ENCODE peak calls at places on chromosomes 5 and 9, in four cellular contexts. H is mucosa of descending colon; J is Right ventricle myocardium superior; K is activated effector memory CD4-positive, alpha-beta T cell treated with Interleukin-2 at 50 U/mL for 16 hours. E is an unnamed sample.

GRCh38 chr5:122805481-122805880 is 30.6 kb downstream of the SNX2 start:
- DNase-seq in J (no peak), K (no peak), H (no peak), E (no peak)

GRCh38 chr5:115170128-115170923 is 618 bp upstream of the TRIM36 start:
- DNase-seq in J (peak), K (no peak), H (no peak), E (peak)

GRCh38 chr9:35350212-35350611 is 139.7 kb upstream of the RUSC2 start:
- DNase-seq in H (no peak), J (no peak), K (no peak), E (no peak)

GRCh38 chr5:499233-500209 is 24.7 kb downstream of the SLC9A3 start:
- DNase-seq in H (no peak), K (no peak), J (no peak), E (peak)

GRCh38 chr9:1429328-1429727 is 379.2 kb downstream of the DMRT2 start:
- DNase-seq in H (peak), J (no peak), K (no peak), E (no peak)

GRCh38 chr5:10250804-10251276 is 760 bp downstream of the CCT5 start:
- DNase-seq in H (no peak), K (peak), J (no peak), E (no peak)

GRCh38 chr5:76257225-76257833 is 145.8 kb upstream of the IQGAP2 start:
- DNase-seq in H (no peak), J (no peak), K (no peak), E (no peak)

GRCh38 chr9:34688329-34689161 is 2.5 kb downstream of the CCL19 start:
- DNase-seq in H (no peak), K (no peak), J (no peak), E (no peak)

GRCh38 chr5:81506900-81507588 is 113.1 kb upstream of the ACOT12 start:
- DNase-seq in J (no peak), K (no peak), H (no peak), E (peak)

GRCh38 chr9:113709721-113710120 is 166.4 kb upstream of the ZNF618 start:
- DNase-seq in H (no peak), J (no peak), K (no peak), E (no peak)

GRCh38 chr9:76717611-76718010 is 46.6 kb upstream of the PCA3 start:
- DNase-seq in J (no peak), K (no peak), H (no peak), E (no peak)

GRCh38 chr5:4868140-4868735 is 271.9 kb upstream of the ADAMTS16 start:
- DNase-seq in H (peak), K (no peak), J (peak), E (peak)

GRCh38 chr5:174935854-174936474 is 211.6 kb downstream of the MSX2 start:
- DNase-seq in H (peak), J (peak), K (peak), E (peak)

GRCh38 chr5:124524552-124525232 is 221.7 kb downstream of the ZNF608 start:
- DNase-seq in J (no peak), K (no peak), H (no peak), E (peak)

GRCh38 chr9:107044872-107045271 is 181.9 kb downstream of the ZNF462 start:
- DNase-seq in J (no peak), K (no peak), H (peak), E (no peak)

GRCh38 chr9:89549031-89549644 is 51.2 kb upstream of the SEMA4D start:
- DNase-seq in K (peak), J (peak), H (peak), E (peak)

GRCh38 chr5:1901983-1902382 is 19.3 kb upstream of the IRX4 start:
- DNase-seq in J (no peak), K (no peak), H (no peak), E (no peak)

GRCh38 chr9:34809504-34810186 is 99.7 kb upstream of the CCL21 start:
- DNase-seq in H (peak), K (no peak), J (peak), E (no peak)

GRCh38 chr9:126830827-126831226 is 26.0 kb downstream of the ZBTB43 start:
- DNase-seq in K (no peak), J (no peak), H (no peak), E (no peak)

GRCh38 chr9:107263289-107263688 is 19.8 kb upstream of the RAD23B start:
- DNase-seq in K (no peak), H (no peak), J (no peak), E (no peak)

GRCh38 chr9:99004717-99005460 is 61.2 kb downstream of the COL15A1 start:
- DNase-seq in K (no peak), H (no peak), J (no peak), E (no peak)

GRCh38 chr5:123992641-123993040 is 480.7 kb downstream of the CSNK1G3 start:
- DNase-seq in K (no peak), J (no peak), H (no peak), E (no peak)

GRCh38 chr5:97096096-97096648 is 46.2 kb downstream of the LIX1 start:
- DNase-seq in J (no peak), K (no peak), H (no peak), E (no peak)

GRCh38 chr5:66608501-66608900 is 12.3 kb downstream of the MAST4 start:
- DNase-seq in H (no peak), J (no peak), K (no peak), E (no peak)

GRCh38 chr9:136222166-136222895 is 17.4 kb upstream of the LHX3 start:
- DNase-seq in K (no peak), J (no peak), H (no peak), E (no peak)

GRCh38 chr9:118318770-118319443 is 614.7 kb downstream of the TLR4 start:
- DNase-seq in K (no peak), H (no peak), J (no peak), E (no peak)

GRCh38 chr5:88556415-88556814 is 287.8 kb upstream of the TMEM161B start:
- DNase-seq in K (no peak), J (no peak), H (no peak), E (no peak)

GRCh38 chr5:139709587-139710369 is 61.6 kb downstream of the CXXC5 start:
- DNase-seq in H (peak), J (peak), K (no peak), E (no peak)

GRCh38 chr5:457195-457961 is 14.4 kb downstream of the EXOC3 start:
- DNase-seq in J (peak), K (no peak), H (no peak), E (no peak)

GRCh38 chr5:93909356-93909755 is 168.0 kb upstream of the POU5F2 start:
- DNase-seq in K (no peak), J (no peak), H (no peak), E (no peak)

GRCh38 chr9:73038613-73039012 is 85.8 kb upstream of the ALDH1A1 start:
- DNase-seq in K (no peak), J (peak), H (peak), E (no peak)

GRCh38 chr5:96427823-96428222 is 5.2 kb downstream of the PCSK1 start:
- DNase-seq in K (no peak), H (no peak), J (no peak), E (no peak)

GRCh38 chr5:132102944-132103343 is 29.4 kb downstream of the CSF2 start:
- DNase-seq in K (no peak), J (no peak), H (no peak), E (no peak)

GRCh38 chr5:35856186-35857003 is at the start of gene IL7R:
- DNase-seq in H (no peak), J (no peak), K (no peak), E (peak)